ENCODE peak calls at places on chromosomes 2 and 18, in eight cellular contexts. S is heart left ventricle, A is thyroid gland, G is H54, V is body of pancreas, H is uterus, F is K562, J is prostate gland. K is an unnamed sample.

GRCh38 chr2:75986617-75987016 is 275.9 kb upstream of the GCFC2 start:
- DNase-seq in J (no peak), V (no peak), S (no peak), G (no peak), A (no peak), F (no peak), H (no peak), K (no peak)

GRCh38 chr2:239819091-239819973 is 205.8 kb downstream of the NDUFA10 start:
- DNase-seq in F (no peak), H (no peak), A (no peak), V (peak), J (no peak), S (no peak), G (no peak), K (peak)

GRCh38 chr2:63865159-63865799 is 23.6 kb downstream of the UGP2 start:
- DNase-seq in V (no peak), F (no peak), A (no peak), H (no peak), J (no peak), G (no peak), S (no peak), K (no peak)

GRCh38 chr18:63320690-63321265 is 1.2 kb upstream of the BCL2 start:
- DNase-seq in J (peak), F (peak), S (peak), A (peak), H (peak), V (peak), G (no peak), K (peak)

GRCh38 chr2:5484868-5485267 is 207.3 kb upstream of the SOX11 start:
- DNase-seq in J (no peak), A (no peak), G (no peak), H (no peak), S (no peak), F (no peak), V (no peak), K (no peak)

GRCh38 chr2:149090706-149091105 is 52.2 kb downstream of the LYPD6B start:
- DNase-seq in A (no peak), V (no peak), F (no peak), H (no peak), S (no peak), J (no peak), G (no peak), K (no peak)

GRCh38 chr2:218259099-218259921 is 1.5 kb upstream of the GPBAR1 start:
- DNase-seq in F (no peak), V (peak), J (no peak), S (peak), H (peak), A (no peak), G (peak), K (peak)

GRCh38 chr2:207156451-207157161 is 9.1 kb downstream of the KLF7 start:
- DNase-seq in G (no peak), V (no peak), A (no peak), J (no peak), F (no peak), S (no peak), H (no peak), K (no peak)

GRCh38 chr2:65024149-65024829 is 31.9 kb upstream of the CEP68 start:
- DNase-seq in G (peak), F (peak), V (no peak), H (no peak), A (no peak), J (no peak), S (no peak), K (no peak)

GRCh38 chr18:63970803-63971191 is 916 bp downstream of the SERPINB8 start:
- DNase-seq in A (peak), J (peak), S (peak), G (no peak), F (no peak), H (peak), V (peak), K (peak)

GRCh38 chr2:203340791-203341487 is 12.7 kb downstream of the ABI2 start:
- DNase-seq in G (peak), S (no peak), J (peak), A (peak), F (no peak), V (no peak), H (no peak), K (no peak)

GRCh38 chr2:172181840-172182239 is 79.1 kb upstream of the DLX2 start:
- DNase-seq in F (no peak), A (no peak), H (no peak), J (no peak), G (no peak), V (no peak), S (no peak), K (no peak)

GRCh38 chr2:220469201-220469600 is 841.8 kb downstream of the SLC4A3 start:
- DNase-seq in S (no peak), G (no peak), F (no peak), H (no peak), A (no peak), V (no peak), J (no peak), K (no peak)

GRCh38 chr2:241848761-241849615 is 9.7 kb downstream of the PDCD1 start:
- DNase-seq in S (no peak), J (no peak), H (no peak), V (no peak), F (no peak), G (no peak), A (no peak), K (peak)

GRCh38 chr18:72799106-72799505 is 68.7 kb downstream of the NETO1 start:
- DNase-seq in J (no peak), A (no peak), S (no peak), G (no peak), F (no peak), V (no peak), H (no peak), K (no peak)

GRCh38 chr2:136254681-136255080 is 136.7 kb upstream of the CXCR4 start:
- DNase-seq in F (no peak), A (no peak), V (no peak), G (no peak), H (no peak), J (no peak), S (no peak), K (no peak)

GRCh38 chr2:236109473-236109872 is 58.7 kb downstream of the GBX2 start:
- DNase-seq in S (no peak), G (no peak), A (no peak), V (no peak), F (no peak), H (no peak), J (no peak), K (no peak)

GRCh38 chr2:127776122-127776780 is 34.7 kb downstream of the WDR33 start:
- DNase-seq in G (no peak), H (no peak), F (no peak), J (no peak), S (no peak), V (no peak), A (no peak), K (no peak)

GRCh38 chr2:28343184-28343942 is 49.3 kb upstream of the FOSL2 start:
- DNase-seq in A (no peak), V (no peak), H (no peak), S (no peak), J (no peak), F (no peak), G (no peak), K (no peak)

GRCh38 chr2:106596844-106597243 is 109.7 kb downstream of the CD8B2 start:
- DNase-seq in V (no peak), A (no peak), F (peak), G (no peak), H (no peak), S (no peak), J (no peak), K (no peak)

GRCh38 chr18:47936975-47937374 is 6.5 kb upstream of the SMAD2 start:
- DNase-seq in S (no peak), V (no peak), A (no peak), F (no peak), G (no peak), H (no peak), J (no peak), K (no peak)

GRCh38 chr2:26735096-26735495 is 29.0 kb upstream of the SLC35F6 start:
- DNase-seq in H (no peak), S (no peak), V (no peak), F (no peak), A (no peak), J (no peak), G (peak), K (no peak)

GRCh38 chr2:11749646-11750349 is 3.4 kb downstream of the LPIN1 start:
- DNase-seq in H (no peak), F (no peak), A (peak), G (no peak), V (no peak), S (no peak), J (no peak), K (no peak)

GRCh38 chr2:147061269-147061668 is 783.6 kb upstream of the ACVR2A start:
- DNase-seq in J (no peak), G (no peak), S (no peak), F (no peak), V (no peak), A (no peak), H (no peak), K (no peak)
- TF ChIP-seq POLR2A in J (no peak), G (no peak), S (no peak), F (no peak), V (no peak), A (no peak), H (no peak), K (no peak)

GRCh38 chr2:177221970-177222369 is 9.4 kb downstream of the HNRNPA3 start:
- DNase-seq in V (no peak), S (no peak), J (no peak), A (no peak), F (no peak), H (no peak), G (no peak), K (no peak)
- TF ChIP-seq POLR2A in V (no peak), S (no peak), J (no peak), A (no peak), F (no peak), H (no peak), G (no peak), K (no peak)

GRCh38 chr18:57803119-57803969 is at the start of gene ATP8B1:
- DNase-seq in G (no peak), H (peak), F (no peak), J (peak), S (peak), A (peak), V (peak), K (peak)
- TF ChIP-seq POLR2A in G (peak), H (peak), F (no peak), J (peak), S (no peak), A (peak), V (peak), K (peak)

GRCh38 chr2:61536723-61537581 is 1.2 kb downstream of the XPO1 start:
- DNase-seq in V (peak), A (peak), S (peak), H (peak), J (peak), F (peak), G (peak), K (peak)
- TF ChIP-seq POLR2A in V (peak), A (peak), S (no peak), H (peak), J (peak), F (peak), G (peak), K (no peak)

GRCh38 chr2:232456296-232457120 is 555 bp downstream of the ALPI start:
- DNase-seq in F (no peak), S (no peak), H (no peak), J (no peak), A (no peak), V (no peak), G (no peak), K (peak)

GRCh38 chr2:232458051-232458660 is 2.2 kb downstream of the ALPI start:
- DNase-seq in H (no peak), A (no peak), V (no peak), F (no peak), S (no peak), J (no peak), G (no peak), K (no peak)

GRCh38 chr2:232457121-232458011 is 1.4 kb downstream of the ALPI start:
- DNase-seq in F (no peak), V (no peak), S (peak), A (no peak), G (no peak), J (no peak), H (no peak), K (peak)

GRCh38 chr2:232454630-232455029 is 1.3 kb upstream of the ALPI start:
- DNase-seq in S (no peak), G (no peak), J (no peak), A (no peak), F (no peak), H (no peak), V (no peak), K (no peak)

GRCh38 chr2:232455426-232456255 is at the start of gene ALPI:
- DNase-seq in G (no peak), J (no peak), H (no peak), A (no peak), V (no peak), S (peak), F (no peak), K (no peak)
- TF ChIP-seq POLR2A in G (no peak), J (no peak), H (no peak), A (no peak), V (no peak), S (no peak), F (no peak), K (no peak)

DNA sequence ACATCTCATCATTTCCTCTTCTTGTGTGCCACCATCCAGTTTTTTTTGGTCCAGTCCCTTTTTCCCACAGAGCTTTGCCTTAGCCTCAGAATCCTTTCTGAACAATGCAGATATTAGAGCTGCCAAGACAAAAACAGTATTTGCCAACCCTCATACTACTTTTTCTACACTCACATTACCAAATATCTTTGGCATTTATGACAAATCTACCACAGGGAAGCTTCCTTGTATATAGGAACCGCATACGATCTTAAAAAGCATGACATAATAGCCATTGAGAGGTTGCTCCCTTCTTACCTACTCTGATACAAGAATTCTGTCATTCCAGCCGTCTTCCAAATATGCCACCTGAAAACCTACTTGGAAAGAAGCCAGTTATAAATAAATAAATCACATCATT is 9.4 kb downstream of the ZNF24 start:
- DNase-seq in V (no peak), G (no peak), J (no peak), S (no peak), F (no peak), H (no peak), A (no peak), K (no peak)
- TF ChIP-seq POLR2A in V (no peak), G (no peak), J (no peak), S (no peak), F (no peak), H (no peak), A (no peak), K (no peak)

DNA sequence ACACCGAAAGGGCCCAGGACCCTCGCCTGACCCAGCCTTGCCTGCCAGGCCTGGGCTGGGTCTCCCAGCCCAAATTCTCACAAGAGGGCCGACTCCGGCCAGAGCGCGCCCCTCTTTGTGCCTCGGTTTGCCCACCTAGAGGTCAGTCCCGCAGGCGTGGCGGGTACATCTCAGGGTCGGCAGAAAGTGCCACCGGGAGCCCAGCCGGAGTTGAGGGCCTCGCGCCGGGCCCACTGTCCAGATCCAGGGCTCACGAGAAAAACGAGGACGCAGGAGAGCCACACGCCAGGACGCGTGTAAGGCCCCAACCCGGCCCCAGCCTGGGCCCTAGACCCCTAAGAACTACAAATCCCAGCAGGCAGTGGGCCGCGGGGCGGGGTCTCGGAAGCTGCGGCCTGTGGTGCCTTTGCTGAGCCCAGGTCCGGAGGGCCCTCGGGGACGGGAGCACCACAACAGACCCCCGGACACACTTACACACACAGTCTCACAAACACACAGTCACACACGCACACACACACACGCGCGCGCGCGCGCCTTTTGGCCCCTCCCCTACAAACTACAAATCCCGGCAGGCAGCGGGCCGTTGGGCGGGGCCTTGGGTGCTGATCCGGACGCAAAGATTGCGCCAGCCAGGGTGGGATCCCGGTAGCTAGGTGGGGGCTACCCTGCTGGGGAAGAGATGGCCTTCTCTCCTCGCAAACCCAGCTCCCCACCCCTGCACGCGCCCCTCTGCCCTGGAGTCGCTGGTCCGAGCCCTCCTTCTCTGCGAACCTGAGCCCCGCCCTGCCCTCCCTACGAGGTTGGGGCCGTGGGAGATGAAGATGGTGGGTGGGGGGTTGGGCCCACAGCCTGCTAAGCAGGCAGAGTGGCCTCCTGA is at the start of gene SH2D6:
- DNase-seq in F (peak), V (peak), J (peak), S (peak), A (peak), G (peak), H (peak), K (peak)
- TF ChIP-seq POLR2A in F (peak), V (peak), J (peak), S (no peak), A (peak), G (peak), H (peak), K (no peak)

DNA sequence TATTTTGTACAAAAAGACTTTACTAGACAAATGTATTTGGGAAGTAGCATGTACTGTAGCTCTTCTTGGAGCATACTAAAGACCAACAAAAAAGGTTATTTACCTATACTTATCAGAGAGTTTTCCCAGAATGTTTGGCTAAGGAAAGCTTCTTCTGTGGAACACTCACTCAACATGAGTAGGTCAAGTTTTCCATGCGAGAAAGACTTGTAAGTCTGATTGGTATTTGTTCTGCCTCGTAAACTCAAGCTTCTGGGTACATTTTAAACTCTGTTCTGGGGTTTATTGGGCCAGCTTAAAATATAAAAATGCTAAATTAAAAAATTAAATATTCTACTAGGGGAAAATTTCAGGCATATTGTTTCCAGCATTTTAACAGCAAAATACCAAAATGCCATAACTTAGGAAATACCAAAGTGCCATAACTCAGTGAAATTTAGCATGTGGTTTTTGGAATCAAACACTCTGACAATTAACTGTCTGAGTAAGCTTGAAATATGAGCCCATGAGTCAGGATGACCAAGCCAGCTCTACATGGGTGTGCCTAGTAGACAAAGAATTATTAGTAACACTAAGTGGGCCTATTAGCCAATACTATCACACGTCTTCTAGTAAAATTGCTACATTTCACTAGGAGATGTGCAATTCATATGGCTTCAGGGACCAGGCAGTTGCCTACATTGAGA is 47.3 kb upstream of the SERPINE2 start:
- DNase-seq in A (no peak), F (no peak), G (peak), V (no peak), J (no peak), S (no peak), H (no peak), K (no peak)
- TF ChIP-seq POLR2A in A (no peak), F (no peak), G (no peak), V (no peak), J (no peak), S (no peak), H (no peak), K (no peak)

GRCh38 chr2:174597347-174598047 is at the start of gene WIPF1:
- DNase-seq in G (peak), A (no peak), F (no peak), H (no peak), J (no peak), V (no peak), S (no peak), K (no peak)
- TF ChIP-seq POLR2A in G (no peak), A (no peak), F (no peak), H (peak), J (no peak), V (peak), S (no peak), K (no peak)